ENCODE peak calls at places on chromosome 5, in seven cellular contexts. One of them, this sample, is unnamed.

GRCh38 chr5:170473642-170474041 is 30.2 kb upstream of the KCNIP1 start:
- DNase-seq in GM06990: no peak
- DNase-seq in OCI-LY7: no peak
- DNase-seq in esophagus muscularis mucosa: peak
- DNase-seq in NB4: no peak
- DNase-seq in cardiac fibroblast: no peak
- DNase-seq in breast epithelium: no peak
- DNase-seq in this sample: no peak

GRCh38 chr5:96079075-96079474 is 117.4 kb upstream of the ELL2 start:
- DNase-seq in GM06990: no peak
- DNase-seq in OCI-LY7: no peak
- DNase-seq in esophagus muscularis mucosa: no peak
- DNase-seq in NB4: peak
- DNase-seq in cardiac fibroblast: peak
- DNase-seq in breast epithelium: no peak
- DNase-seq in this sample: peak

GRCh38 chr5:126031989-126032716 is 391.1 kb upstream of the GRAMD2B start:
- DNase-seq in GM06990: no peak
- DNase-seq in OCI-LY7: no peak
- DNase-seq in esophagus muscularis mucosa: no peak
- DNase-seq in NB4: no peak
- DNase-seq in cardiac fibroblast: peak
- DNase-seq in breast epithelium: no peak
- DNase-seq in this sample: no peak

GRCh38 chr5:177495243-177496060 is 2.0 kb downstream of the PDLIM7 start:
- DNase-seq in GM06990: no peak
- DNase-seq in OCI-LY7: peak
- DNase-seq in esophagus muscularis mucosa: no peak
- DNase-seq in NB4: peak
- DNase-seq in cardiac fibroblast: peak
- DNase-seq in breast epithelium: peak
- DNase-seq in this sample: peak

GRCh38 chr5:76733049-76733417 is 17.1 kb downstream of the F2R start:
- DNase-seq in GM06990: no peak
- DNase-seq in OCI-LY7: no peak
- DNase-seq in esophagus muscularis mucosa: no peak
- DNase-seq in NB4: peak
- DNase-seq in cardiac fibroblast: no peak
- DNase-seq in breast epithelium: no peak
- DNase-seq in this sample: no peak

GRCh38 chr5:126462239-126463014 is 39.2 kb downstream of the GRAMD2B start:
- DNase-seq in GM06990: no peak
- DNase-seq in OCI-LY7: no peak
- DNase-seq in esophagus muscularis mucosa: no peak
- DNase-seq in NB4: no peak
- DNase-seq in cardiac fibroblast: peak
- DNase-seq in breast epithelium: peak
- DNase-seq in this sample: no peak

GRCh38 chr5:150022163-150022540 is 21.6 kb downstream of the HMGXB3 start:
- DNase-seq in GM06990: no peak
- DNase-seq in OCI-LY7: no peak
- DNase-seq in esophagus muscularis mucosa: no peak
- DNase-seq in NB4: peak
- DNase-seq in cardiac fibroblast: peak
- DNase-seq in breast epithelium: no peak
- DNase-seq in this sample: no peak

GRCh38 chr5:151667083-151667482 is 19.6 kb downstream of the SPARC start:
- DNase-seq in GM06990: no peak
- DNase-seq in OCI-LY7: no peak
- DNase-seq in esophagus muscularis mucosa: no peak
- DNase-seq in NB4: no peak
- DNase-seq in cardiac fibroblast: no peak
- DNase-seq in breast epithelium: no peak
- DNase-seq in this sample: no peak

GRCh38 chr5:135915466-135916001 is 19.9 kb upstream of the IL9 start:
- DNase-seq in GM06990: no peak
- DNase-seq in OCI-LY7: no peak
- DNase-seq in esophagus muscularis mucosa: no peak
- DNase-seq in NB4: no peak
- DNase-seq in cardiac fibroblast: no peak
- DNase-seq in breast epithelium: no peak
- DNase-seq in this sample: no peak

GRCh38 chr5:60036539-60036938 is 143.0 kb upstream of the PDE4D start:
- DNase-seq in GM06990: no peak
- DNase-seq in OCI-LY7: no peak
- DNase-seq in esophagus muscularis mucosa: no peak
- DNase-seq in NB4: no peak
- DNase-seq in cardiac fibroblast: no peak
- DNase-seq in breast epithelium: no peak
- DNase-seq in this sample: no peak

GRCh38 chr5:156121234-156121633 is 205.7 kb upstream of the SGCD start:
- DNase-seq in GM06990: no peak
- DNase-seq in OCI-LY7: no peak
- DNase-seq in esophagus muscularis mucosa: no peak
- DNase-seq in NB4: no peak
- DNase-seq in cardiac fibroblast: no peak
- DNase-seq in breast epithelium: no peak
- DNase-seq in this sample: no peak

GRCh38 chr5:73132759-73133158 is 12.4 kb downstream of the TMEM171 start:
- DNase-seq in GM06990: no peak
- DNase-seq in OCI-LY7: no peak
- DNase-seq in esophagus muscularis mucosa: no peak
- DNase-seq in NB4: no peak
- DNase-seq in cardiac fibroblast: no peak
- DNase-seq in breast epithelium: no peak
- DNase-seq in this sample: no peak

GRCh38 chr5:98109561-98110006 is 663.9 kb upstream of the RGMB start:
- DNase-seq in GM06990: no peak
- DNase-seq in OCI-LY7: no peak
- DNase-seq in esophagus muscularis mucosa: no peak
- DNase-seq in NB4: no peak
- DNase-seq in cardiac fibroblast: peak
- DNase-seq in breast epithelium: no peak
- DNase-seq in this sample: peak

GRCh38 chr5:174229068-174229467 is 183.6 kb downstream of the NSG2 start:
- DNase-seq in GM06990: no peak
- DNase-seq in OCI-LY7: no peak
- DNase-seq in esophagus muscularis mucosa: no peak
- DNase-seq in NB4: no peak
- DNase-seq in cardiac fibroblast: no peak
- DNase-seq in breast epithelium: no peak
- DNase-seq in this sample: no peak

GRCh38 chr5:475704-476101 is 32.7 kb downstream of the EXOC3 start:
- DNase-seq in GM06990: no peak
- DNase-seq in OCI-LY7: no peak
- DNase-seq in esophagus muscularis mucosa: no peak
- DNase-seq in NB4: no peak
- DNase-seq in cardiac fibroblast: no peak
- DNase-seq in breast epithelium: no peak
- DNase-seq in this sample: no peak

GRCh38 chr5:109740329-109740728 is 50.6 kb downstream of the MAN2A1 start:
- DNase-seq in GM06990: peak
- DNase-seq in OCI-LY7: no peak
- DNase-seq in esophagus muscularis mucosa: no peak
- DNase-seq in NB4: no peak
- DNase-seq in cardiac fibroblast: no peak
- DNase-seq in breast epithelium: peak
- DNase-seq in this sample: no peak

GRCh38 chr5:10596310-10596703 is 32.4 kb downstream of the ANKRD33B start:
- DNase-seq in GM06990: no peak
- DNase-seq in OCI-LY7: no peak
- DNase-seq in esophagus muscularis mucosa: no peak
- DNase-seq in NB4: no peak
- DNase-seq in cardiac fibroblast: no peak
- DNase-seq in breast epithelium: no peak
- DNase-seq in this sample: no peak

GRCh38 chr5:9533096-9533495 is 12.8 kb downstream of the SEMA5A start:
- DNase-seq in GM06990: no peak
- DNase-seq in OCI-LY7: no peak
- DNase-seq in esophagus muscularis mucosa: no peak
- DNase-seq in NB4: no peak
- DNase-seq in cardiac fibroblast: peak
- DNase-seq in breast epithelium: no peak
- DNase-seq in this sample: no peak

GRCh38 chr5:14739538-14739937 is 75.0 kb downstream of the OTULIN start:
- DNase-seq in GM06990: no peak
- DNase-seq in OCI-LY7: no peak
- DNase-seq in esophagus muscularis mucosa: no peak
- DNase-seq in NB4: no peak
- DNase-seq in cardiac fibroblast: peak
- DNase-seq in breast epithelium: no peak
- DNase-seq in this sample: no peak

GRCh38 chr5:893137-893506 is 438 bp downstream of the TRIP13 start:
- DNase-seq in GM06990: no peak
- DNase-seq in OCI-LY7: peak
- DNase-seq in esophagus muscularis mucosa: no peak
- DNase-seq in NB4: peak
- DNase-seq in cardiac fibroblast: no peak
- DNase-seq in breast epithelium: no peak
- DNase-seq in this sample: no peak

GRCh38 chr5:173242675-173243085 is 7.7 kb upstream of the NKX2-5 start:
- DNase-seq in GM06990: no peak
- DNase-seq in OCI-LY7: no peak
- DNase-seq in esophagus muscularis mucosa: no peak
- DNase-seq in NB4: no peak
- DNase-seq in cardiac fibroblast: no peak
- DNase-seq in breast epithelium: no peak
- DNase-seq in this sample: no peak

GRCh38 chr5:115033861-115034260 is 135.8 kb downstream of the TRIM36 start:
- DNase-seq in GM06990: peak
- DNase-seq in OCI-LY7: no peak
- DNase-seq in esophagus muscularis mucosa: no peak
- DNase-seq in NB4: peak
- DNase-seq in cardiac fibroblast: no peak
- DNase-seq in breast epithelium: no peak
- DNase-seq in this sample: no peak
- TF ChIP-seq CTCF in GM06990: peak
- TF ChIP-seq CTCF in OCI-LY7: peak
- TF ChIP-seq CTCF in esophagus muscularis mucosa: peak
- TF ChIP-seq CTCF in NB4: peak
- TF ChIP-seq CTCF in cardiac fibroblast: no peak
- TF ChIP-seq CTCF in breast epithelium: no peak
- TF ChIP-seq CTCF in this sample: no peak

DNA sequence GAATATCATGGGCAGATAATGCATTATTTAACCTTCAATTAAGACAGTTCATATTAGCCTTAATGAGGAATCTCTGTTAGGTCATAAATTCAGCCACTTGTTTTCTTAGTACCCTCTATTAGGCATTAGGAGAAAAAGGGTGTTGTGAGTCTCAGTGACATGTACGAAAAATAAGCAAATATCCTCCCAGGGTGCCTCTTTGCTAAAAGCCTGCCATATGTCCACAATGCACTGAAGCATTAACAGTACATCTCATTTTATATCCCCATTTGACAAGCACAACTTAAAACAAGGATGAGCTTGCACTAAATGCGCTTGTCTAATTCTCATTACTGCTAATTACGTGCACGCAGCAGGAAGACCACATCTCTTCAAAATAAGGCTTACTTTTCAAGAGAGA is 48.4 kb upstream of the SRFBP1 start:
- DNase-seq in GM06990: no peak
- DNase-seq in OCI-LY7: no peak
- DNase-seq in esophagus muscularis mucosa: no peak
- DNase-seq in NB4: no peak
- DNase-seq in cardiac fibroblast: no peak
- DNase-seq in breast epithelium: no peak
- DNase-seq in this sample: no peak
- H3K4me3 ChIP-seq in GM06990: no peak
- H3K4me3 ChIP-seq in OCI-LY7: no peak
- H3K4me3 ChIP-seq in esophagus muscularis mucosa: no peak
- H3K4me3 ChIP-seq in NB4: no peak
- H3K4me3 ChIP-seq in cardiac fibroblast: no peak
- H3K4me3 ChIP-seq in breast epithelium: no peak
- H3K4me3 ChIP-seq in this sample: no peak

DNA sequence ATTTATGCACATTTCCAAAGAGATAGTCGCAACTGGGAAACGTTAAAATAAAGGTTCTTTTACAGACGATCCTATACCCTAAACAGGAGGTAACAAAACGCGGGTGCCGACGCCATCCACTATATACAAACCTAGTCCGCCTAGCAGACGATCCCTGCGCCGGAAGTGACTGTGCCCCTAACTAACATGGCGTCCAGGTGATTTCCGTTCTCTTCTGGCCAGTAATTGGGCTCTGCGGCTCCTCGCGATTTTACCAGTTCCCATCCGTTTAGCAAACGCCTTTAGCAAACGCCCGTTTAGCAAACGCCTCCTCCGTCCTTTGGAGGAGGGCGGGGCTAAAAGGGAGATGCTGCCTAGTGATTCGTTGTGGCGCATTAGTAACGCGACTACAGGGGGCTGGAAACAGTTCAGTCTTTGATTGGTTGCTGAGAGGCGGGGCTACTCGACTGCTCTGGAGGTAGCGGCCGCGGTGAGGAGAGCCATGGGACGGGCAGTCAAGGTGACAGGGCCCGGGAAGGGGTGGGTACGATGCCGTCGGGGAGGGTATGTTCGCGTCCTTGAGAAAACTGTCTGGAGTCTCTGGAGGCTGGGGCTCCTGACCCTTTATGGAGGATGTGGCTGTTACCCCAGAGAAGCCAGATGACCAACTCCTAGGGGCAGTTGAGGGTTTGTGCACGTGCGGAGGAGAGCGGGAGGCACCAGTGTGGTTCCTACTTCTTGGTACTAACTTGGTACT is at the start of gene LYRM7:
- DNase-seq in GM06990: peak
- DNase-seq in OCI-LY7: peak
- DNase-seq in esophagus muscularis mucosa: peak
- DNase-seq in NB4: peak
- DNase-seq in cardiac fibroblast: peak
- DNase-seq in breast epithelium: peak
- DNase-seq in this sample: peak
- TF ChIP-seq CTCF in GM06990: no peak
- TF ChIP-seq CTCF in OCI-LY7: no peak
- TF ChIP-seq CTCF in esophagus muscularis mucosa: no peak
- TF ChIP-seq CTCF in NB4: no peak
- TF ChIP-seq CTCF in cardiac fibroblast: no peak
- TF ChIP-seq CTCF in breast epithelium: no peak
- TF ChIP-seq CTCF in this sample: no peak

GRCh38 chr5:37714756-37715155 is 125.1 kb downstream of the GDNF start:
- DNase-seq in GM06990: no peak
- DNase-seq in OCI-LY7: no peak
- DNase-seq in esophagus muscularis mucosa: no peak
- DNase-seq in NB4: no peak
- DNase-seq in cardiac fibroblast: no peak
- DNase-seq in breast epithelium: no peak
- DNase-seq in this sample: no peak

GRCh38 chr5:37716405-37716804 is 123.4 kb downstream of the GDNF start:
- DNase-seq in GM06990: no peak
- DNase-seq in OCI-LY7: no peak
- DNase-seq in esophagus muscularis mucosa: no peak
- DNase-seq in NB4: no peak
- DNase-seq in cardiac fibroblast: no peak
- DNase-seq in breast epithelium: no peak
- DNase-seq in this sample: no peak

GRCh38 chr5:37715361-37715760 is 124.5 kb downstream of the GDNF start:
- DNase-seq in GM06990: no peak
- DNase-seq in OCI-LY7: no peak
- DNase-seq in esophagus muscularis mucosa: no peak
- DNase-seq in NB4: no peak
- DNase-seq in cardiac fibroblast: no peak
- DNase-seq in breast epithelium: no peak
- DNase-seq in this sample: no peak

GRCh38 chr5:37717276-37717612 is 122.6 kb downstream of the GDNF start:
- DNase-seq in GM06990: no peak
- DNase-seq in OCI-LY7: no peak
- DNase-seq in esophagus muscularis mucosa: no peak
- DNase-seq in NB4: no peak
- DNase-seq in cardiac fibroblast: no peak
- DNase-seq in breast epithelium: no peak
- DNase-seq in this sample: no peak

GRCh38 chr5:37715957-37716356 is 123.9 kb downstream of the GDNF start:
- DNase-seq in GM06990: no peak
- DNase-seq in OCI-LY7: no peak
- DNase-seq in esophagus muscularis mucosa: no peak
- DNase-seq in NB4: no peak
- DNase-seq in cardiac fibroblast: no peak
- DNase-seq in breast epithelium: no peak
- DNase-seq in this sample: no peak
- H3K4me3 ChIP-seq in GM06990: no peak
- H3K4me3 ChIP-seq in OCI-LY7: no peak
- H3K4me3 ChIP-seq in esophagus muscularis mucosa: no peak
- H3K4me3 ChIP-seq in NB4: no peak
- H3K4me3 ChIP-seq in cardiac fibroblast: no peak
- H3K4me3 ChIP-seq in breast epithelium: no peak
- H3K4me3 ChIP-seq in this sample: no peak

This sample was measured in AG04449.